ENCODE peak calls at places on chromosomes 11 and 22, in four cellular contexts. Z is suprapubic skin, X is kidney, K is transverse colon. S is an unnamed sample.
A peak's percentile ranks its signal among the peaks of the same experiment; 100 is the strongest.

GRCh38 chr11:94784884-94785283 is 16.7 kb downstream of the AMOTL1 start:
- DNase-seq in Z (no peak), X (no peak), K (no peak), S (no peak)

GRCh38 chr11:59767212-59767611 is 12.0 kb downstream of the STX3 start:
- DNase-seq in K (no peak), Z (no peak), X (no peak), S (no peak)

GRCh38 chr22:47621253-47621652 is 858.8 kb downstream of the TBC1D22A start:
- DNase-seq in X (no peak), Z (no peak), K (no peak), S (no peak)

GRCh38 chr22:49583341-49583740 is 244.3 kb downstream of the BRD1 start:
- DNase-seq in K (peak; percentile 2), X (peak; percentile 49), Z (no peak), S (no peak)

GRCh38 chr11:86510097-86510496 is 135.4 kb downstream of the CCDC81 start:
- DNase-seq in X (no peak), Z (no peak), K (no peak), S (no peak)

GRCh38 chr11:72641900-72642814 is 32.1 kb downstream of the PDE2A start:
- DNase-seq in X (peak; percentile 83), K (peak; percentile 48), Z (no peak), S (no peak)

GRCh38 chr22:20438678-20439492 is 1.3 kb upstream of the SCARF2 start:
- DNase-seq in Z (peak; percentile 80), K (no peak), X (peak; percentile 78), S (peak; percentile 41)

GRCh38 chr22:23763579-23764331 is 965 bp downstream of the C22orf15 start:
- DNase-seq in Z (no peak), K (no peak), X (no peak), S (no peak)

GRCh38 chr11:75140269-75141138 is 10.4 kb upstream of the SLCO2B1 start:
- DNase-seq in Z (no peak), K (peak; percentile 72), X (no peak), S (no peak)

GRCh38 chr22:49026476-49027121 is 801.1 kb downstream of the BRD1 start:
- DNase-seq in X (peak; percentile 66), K (no peak), Z (no peak), S (no peak)

DNA sequence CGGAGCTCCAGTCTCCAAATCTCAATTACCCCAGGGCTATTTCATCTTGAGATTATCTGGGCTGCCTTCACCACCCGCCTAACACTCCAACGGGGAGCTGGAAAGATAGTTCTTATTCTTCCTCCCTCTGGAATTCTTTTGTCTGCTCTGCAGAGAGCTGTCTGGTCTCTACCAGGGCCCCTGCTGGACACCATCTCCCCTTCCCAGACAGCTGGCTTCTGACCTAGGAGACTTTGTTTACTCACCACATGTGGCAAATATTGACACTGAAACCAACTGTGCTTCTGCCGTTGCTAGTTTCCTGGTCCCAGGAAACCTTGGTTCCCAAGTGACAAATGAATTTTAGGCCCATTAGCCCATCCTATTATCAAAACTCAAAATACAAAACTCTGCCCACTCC is 93.8 kb downstream of the DSCAML1 start:
- DNase-seq in Z (no peak), X (no peak), K (no peak), S (no peak)
- H3K27ac ChIP-seq in Z (no peak overlapping the region), X (no peak overlapping the region), K (peak overlapping the region; percentile 24), S (no peak overlapping the region)

GRCh38 chr11:8087185-8087584 is 6.2 kb downstream of the TUB start:
- DNase-seq in K (no peak), Z (no peak), X (no peak), S (peak; percentile 29)
- TF ChIP-seq CTCF in K (no peak), Z (no peak), X (peak; percentile 16), S (no peak)

DNA sequence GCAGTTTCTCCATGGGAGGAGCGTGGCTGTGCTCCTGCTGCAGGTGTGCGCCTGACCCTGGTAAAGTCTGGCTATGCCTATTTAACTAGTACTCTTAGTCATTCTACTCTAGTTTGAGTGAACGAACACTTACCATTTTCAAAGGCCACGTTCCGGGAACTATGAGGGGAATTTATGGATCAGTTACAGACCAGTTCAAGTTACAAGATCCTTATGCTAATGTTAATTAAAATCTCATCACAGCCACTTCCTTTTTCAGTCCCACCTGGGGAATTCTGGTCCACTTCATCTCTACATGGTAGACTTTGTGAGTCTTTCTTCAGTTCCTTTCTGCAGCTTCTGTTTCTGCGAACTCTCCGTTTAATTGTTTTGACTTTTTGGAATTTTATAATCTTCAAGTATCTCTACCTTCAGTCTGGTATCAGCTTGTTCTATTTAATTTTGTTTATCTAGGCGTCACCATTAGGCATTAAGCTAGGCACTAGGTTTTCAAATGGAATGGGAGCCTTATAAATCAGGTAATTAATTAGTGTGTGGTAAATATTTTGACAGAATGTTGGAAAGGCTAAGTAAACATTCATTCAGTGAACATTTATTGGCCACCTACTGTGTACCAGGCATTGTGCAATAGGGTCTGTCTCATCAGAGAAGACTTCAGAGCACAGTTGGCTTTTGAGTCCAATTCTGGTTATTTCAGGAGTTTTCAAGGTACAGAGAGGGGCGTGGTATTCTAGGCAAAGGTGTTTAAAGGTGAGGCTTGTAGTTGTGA is 78.9 kb downstream of the GRK3 start:
- DNase-seq in X (no peak), K (no peak), Z (no peak), S (no peak)
- H3K27ac ChIP-seq in X (no peak overlapping the region), K (no peak overlapping the region), Z (no peak overlapping the region), S (no peak overlapping the region)

GRCh38 chr11:7572001-7572712 is 58.4 kb downstream of the PPFIBP2 start:
- DNase-seq in X (no peak), Z (no peak), K (no peak), S (no peak)
- TF ChIP-seq CTCF in X (no peak), Z (no peak), K (no peak), S (peak; percentile 56)

GRCh38 chr22:22673099-22673498 is 28.7 kb downstream of the GGTLC2 start:
- DNase-seq in Z (no peak), K (no peak), X (peak; percentile 26), S (no peak)
- H3K27ac ChIP-seq in Z (no peak overlapping the region), K (no peak overlapping the region), X (no peak overlapping the region), S (no peak overlapping the region)

GRCh38 chr11:2466069-2466801 is 21.4 kb downstream of the KCNQ1 start:
- DNase-seq in K (no peak), X (no peak), Z (no peak), S (peak; percentile 32)

GRCh38 chr11:2465201-2466068 is 20.6 kb downstream of the KCNQ1 start:
- DNase-seq in K (no peak), X (no peak), Z (no peak), S (peak; percentile 49)

GRCh38 chr11:2466869-2467694 is 22.3 kb downstream of the KCNQ1 start:
- DNase-seq in X (no peak), Z (no peak), K (no peak), S (peak; percentile 40)

GRCh38 chr11:2468363-2469240 is 23.8 kb downstream of the KCNQ1 start:
- DNase-seq in X (peak; percentile 42), K (no peak), Z (no peak), S (no peak)

GRCh38 chr11:2467695-2468055 is 22.9 kb downstream of the KCNQ1 start:
- DNase-seq in K (no peak), Z (no peak), X (no peak), S (no peak)
- TF ChIP-seq CTCF in K (no peak), Z (no peak), X (no peak), S (no peak)

GRCh38 chr11:36281850-36282249 is 7.4 kb downstream of the COMMD9 start:
- DNase-seq in K (no peak), Z (no peak), X (no peak), S (no peak)

GRCh38 chr11:36280531-36280930 is 8.7 kb downstream of the COMMD9 start:
- DNase-seq in X (no peak), Z (no peak), K (no peak), S (no peak)

GRCh38 chr11:36282926-36283325 is 6.3 kb downstream of the COMMD9 start:
- DNase-seq in X (no peak), K (no peak), Z (no peak), S (no peak)

GRCh38 chr11:36273110-36273509 is 16.1 kb downstream of the COMMD9 start:
- DNase-seq in Z (no peak), K (no peak), X (no peak), S (no peak)

DNA sequence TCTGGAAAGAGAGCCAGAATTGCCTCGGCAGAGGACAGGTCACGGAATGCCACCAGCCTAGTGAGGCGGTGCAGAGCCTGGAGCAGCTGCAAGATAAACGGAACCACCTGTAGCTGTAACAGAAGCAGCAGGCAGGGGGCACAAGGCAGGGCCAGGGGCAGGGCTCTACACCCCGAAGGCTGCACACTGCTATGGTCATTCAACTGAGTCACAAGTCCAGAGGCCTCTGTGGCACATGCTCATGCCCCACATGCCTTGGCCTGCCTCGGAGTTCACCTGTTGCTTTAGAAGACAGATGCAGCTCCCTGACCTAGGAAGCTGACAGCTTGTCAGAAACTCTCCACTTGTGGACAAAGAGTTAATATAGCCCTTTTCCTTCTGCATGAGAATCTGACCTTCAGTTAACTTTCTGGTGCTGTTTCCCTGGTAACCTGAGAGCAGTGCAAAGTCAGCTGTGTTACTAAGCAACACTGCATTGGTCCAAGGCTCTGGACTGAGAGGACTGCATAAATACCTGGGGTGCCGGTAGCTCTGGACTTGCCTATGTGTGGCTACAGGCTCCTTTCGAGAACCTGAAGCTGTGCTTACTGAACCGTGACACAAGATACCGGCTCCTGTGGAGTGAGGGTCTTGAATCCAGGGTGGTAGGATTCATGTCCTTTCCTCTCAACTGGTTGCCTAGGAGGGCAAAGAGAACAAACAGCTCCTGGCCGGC is 10.5 kb downstream of the COMMD9 start:
- DNase-seq in K (no peak), Z (no peak), X (no peak), S (no peak)
- H3K27ac ChIP-seq in K (no peak overlapping the region), Z (no peak overlapping the region), X (no peak overlapping the region), S (no peak overlapping the region)

GRCh38 chr11:65489706-65490310 is 9.0 kb upstream of the MALAT1 start:
- DNase-seq in Z (peak; percentile 69), K (peak; percentile 52), X (peak; percentile 76), S (no peak)
- TF ChIP-seq CTCF in Z (no peak), K (no peak), X (no peak), S (no peak)

GRCh38 chr11:69609351-69609750 is 31.6 kb upstream of the CCND1 start:
- DNase-seq in Z (peak; percentile 15), K (no peak), X (no peak), S (no peak)

GRCh38 chr11:69615545-69616278 is 25.2 kb upstream of the CCND1 start:
- DNase-seq in Z (peak; percentile 65), X (no peak), K (no peak), S (no peak)

GRCh38 chr11:69614085-69614484 is 26.9 kb upstream of the CCND1 start:
- DNase-seq in K (no peak), Z (peak; percentile 64), X (no peak), S (no peak)

GRCh38 chr11:69613594-69613993 is 27.4 kb upstream of the CCND1 start:
- DNase-seq in K (no peak), X (no peak), Z (peak; percentile 31), S (no peak)

GRCh38 chr11:69611548-69612526 is 29.1 kb upstream of the CCND1 start:
- DNase-seq in K (no peak), Z (peak; percentile 50), X (no peak), S (no peak)
- H3K27ac ChIP-seq in K (no peak overlapping the region), Z (no peak overlapping the region), X (no peak overlapping the region), S (no peak overlapping the region)